ENCODE peak calls at places on chromosomes 7 and 10, in eight cellular contexts. W is NCI-H1436; O is activated CD4-positive, alpha-beta T cell treated with anti-CD3 and anti-CD28 coated beads for 24 hours; J is skeletal muscle cell; X is T47D; U is GM12891; D is nephron progenitor cell; N is fibroblast of the aortic adventitia. G is an unnamed sample.

GRCh38 chr10:47058961-47059391 is 147.7 kb downstream of the PTPN20 start:
- DNase-seq in W (no peak), O (no peak), J (no peak), X (no peak), U (no peak), D (peak), N (no peak), G (no peak)

GRCh38 chr10:132036153-132036886 is 29.4 kb upstream of the JAKMIP3 start:
- DNase-seq in W (no peak), O (no peak), J (no peak), X (peak), U (no peak), D (peak), N (no peak), G (no peak)

GRCh38 chr7:111362660-111363059 is 199.6 kb downstream of the IMMP2L start:
- DNase-seq in W (no peak), O (no peak), J (peak), X (no peak), U (no peak), D (no peak), N (peak), G (no peak)

GRCh38 chr7:28808786-28809533 is 149.2 kb downstream of the TRIL start:
- DNase-seq in W (no peak), O (no peak), J (peak), X (peak), U (peak), D (no peak), N (peak), G (no peak)

GRCh38 chr7:155984609-155985405 is 172.5 kb upstream of the SHH start:
- DNase-seq in W (no peak), O (no peak), J (no peak), X (no peak), U (no peak), D (no peak), N (no peak), G (no peak)

GRCh38 chr7:156616269-156617202 is 24.0 kb upstream of the RNF32 start:
- DNase-seq in W (no peak), O (no peak), J (no peak), X (no peak), U (no peak), D (peak), N (no peak), G (no peak)

GRCh38 chr10:3365630-3366029 is 193.0 kb upstream of the PITRM1 start:
- DNase-seq in W (peak), O (no peak), J (no peak), X (no peak), U (no peak), D (no peak), N (peak), G (no peak)

GRCh38 chr7:102935450-102936110 is 22.8 kb downstream of the LRRC17 start:
- DNase-seq in W (no peak), O (no peak), J (no peak), X (no peak), U (no peak), D (no peak), N (peak), G (no peak)

GRCh38 chr7:74619235-74619860 is 38.2 kb upstream of the GTF2I start:
- DNase-seq in W (no peak), O (no peak), J (no peak), X (no peak), U (no peak), D (peak), N (no peak), G (no peak)

GRCh38 chr7:156380261-156380660 is 260.3 kb upstream of the RNF32 start:
- DNase-seq in W (no peak), O (no peak), J (no peak), X (no peak), U (no peak), D (no peak), N (no peak), G (no peak)

GRCh38 chr10:74892874-74893273 is 66.5 kb downstream of the KAT6B start:
- DNase-seq in W (no peak), O (no peak), J (no peak), X (no peak), U (no peak), D (no peak), N (no peak), G (no peak)

GRCh38 chr7:137628211-137628610 is 218.6 kb downstream of the DGKI start:
- DNase-seq in W (peak), O (no peak), J (no peak), X (no peak), U (no peak), D (no peak), N (peak), G (no peak)

G was measured in activated naive CD4-positive, alpha-beta T cell treated with anti-CD3 and anti-CD28 coated beads, Interleukin-2, amount 50 U/mL, for 72 hours.